ENCODE peak calls at places on chromosomes 12 and 14, in seven cellular contexts. One of them, this sample, is unnamed.

GRCh38 chr12:109968032-109968420 is 28.1 kb downstream of the GIT2 start:
- DNase-seq in amniotic stem cell: no peak
- DNase-seq in COR-L47: no peak
- DNase-seq in GM12865: peak; percentile 30
- DNase-seq in D341Med: no peak
- DNase-seq in transverse colon: no peak
- DNase-seq in kidney glomerular epithelial cell: no peak
- DNase-seq in this sample: no peak

GRCh38 chr12:127401005-127401404 is 866.0 kb upstream of the TMEM132C start:
- DNase-seq in amniotic stem cell: no peak
- DNase-seq in COR-L47: no peak
- DNase-seq in GM12865: no peak
- DNase-seq in D341Med: no peak
- DNase-seq in transverse colon: no peak
- DNase-seq in kidney glomerular epithelial cell: no peak
- DNase-seq in this sample: no peak

GRCh38 chr14:97217094-97217885 is 420.1 kb downstream of the VRK1 start:
- DNase-seq in amniotic stem cell: no peak
- DNase-seq in COR-L47: no peak
- DNase-seq in GM12865: no peak
- DNase-seq in D341Med: no peak
- DNase-seq in transverse colon: no peak
- DNase-seq in kidney glomerular epithelial cell: no peak
- DNase-seq in this sample: peak; percentile 67

GRCh38 chr12:64746663-64747062 is 12.5 kb downstream of the GNS start:
- DNase-seq in amniotic stem cell: no peak
- DNase-seq in COR-L47: no peak
- DNase-seq in GM12865: no peak
- DNase-seq in D341Med: no peak
- DNase-seq in transverse colon: no peak
- DNase-seq in kidney glomerular epithelial cell: no peak
- DNase-seq in this sample: no peak

GRCh38 chr12:8658361-8658760 is 4.3 kb downstream of the MFAP5 start:
- DNase-seq in amniotic stem cell: no peak
- DNase-seq in COR-L47: no peak
- DNase-seq in GM12865: no peak
- DNase-seq in D341Med: no peak
- DNase-seq in transverse colon: no peak
- DNase-seq in kidney glomerular epithelial cell: peak; percentile 42
- DNase-seq in this sample: peak; percentile 63

GRCh38 chr14:71103662-71104484 is 196.6 kb downstream of the PCNX1 start:
- DNase-seq in amniotic stem cell: peak; percentile 30
- DNase-seq in COR-L47: peak; percentile 47
- DNase-seq in GM12865: peak; percentile 71
- DNase-seq in D341Med: peak; percentile 55
- DNase-seq in transverse colon: no peak
- DNase-seq in kidney glomerular epithelial cell: peak; percentile 55
- DNase-seq in this sample: no peak

GRCh38 chr12:105317453-105317852 is 13.0 kb upstream of the C12orf75 start:
- DNase-seq in amniotic stem cell: no peak
- DNase-seq in COR-L47: no peak
- DNase-seq in GM12865: no peak
- DNase-seq in D341Med: no peak
- DNase-seq in transverse colon: no peak
- DNase-seq in kidney glomerular epithelial cell: peak; percentile 77
- DNase-seq in this sample: no peak

GRCh38 chr14:51614707-51615106 is 37.0 kb upstream of the FRMD6 start:
- DNase-seq in amniotic stem cell: no peak
- DNase-seq in COR-L47: peak; percentile 58
- DNase-seq in GM12865: peak; percentile 51
- DNase-seq in D341Med: no peak
- DNase-seq in transverse colon: no peak
- DNase-seq in kidney glomerular epithelial cell: no peak
- DNase-seq in this sample: no peak

GRCh38 chr14:66802962-66803361 is 295.0 kb downstream of the GPHN start:
- DNase-seq in amniotic stem cell: no peak
- DNase-seq in COR-L47: no peak
- DNase-seq in GM12865: no peak
- DNase-seq in D341Med: no peak
- DNase-seq in transverse colon: no peak
- DNase-seq in kidney glomerular epithelial cell: no peak
- DNase-seq in this sample: no peak

GRCh38 chr12:107474639-107475539 is 210.7 kb upstream of the PWP1 start:
- DNase-seq in amniotic stem cell: no peak
- DNase-seq in COR-L47: no peak
- DNase-seq in GM12865: no peak
- DNase-seq in D341Med: no peak
- DNase-seq in transverse colon: no peak
- DNase-seq in kidney glomerular epithelial cell: no peak
- DNase-seq in this sample: no peak

This sample was measured in endodermal cell.